ENCODE peak calls at places on chromosome 22, in nine cellular contexts. U, E, D, M, C, W, Z, X and Y are unnamed samples.

GRCh38 chr22:20526628-20527355 is 19.4 kb downstream of the MED15 start:
- DNase-seq in U (no peak), E (no peak), D (no peak), M (no peak), C (no peak), W (peak), Z (peak), X (no peak), Y (no peak)

GRCh38 chr22:42769574-42770447 is 49.1 kb upstream of the A4GALT start:
- DNase-seq in U (no peak), E (no peak), D (no peak), M (no peak), C (no peak), W (no peak), Z (peak), X (peak), Y (no peak)

GRCh38 chr22:21865041-21865440 is 2.4 kb downstream of the MAPK1 start:
- DNase-seq in U (no peak), E (no peak), D (peak), M (no peak), C (no peak), W (no peak), Z (peak), X (no peak), Y (no peak)

GRCh38 chr22:49396817-49397216 is 430.9 kb downstream of the BRD1 start:
- DNase-seq in U (no peak), E (no peak), D (no peak), M (no peak), C (no peak), W (no peak), Z (no peak), X (no peak), Y (no peak)

GRCh38 chr22:19805821-19806212 is 45.2 kb downstream of the TBX1 start:
- DNase-seq in U (no peak), E (peak), D (no peak), M (no peak), C (no peak), W (no peak), Z (no peak), X (peak), Y (no peak)

GRCh38 chr22:16917144-16918003 is 90.6 kb downstream of the GAB4 start:
- DNase-seq in U (peak), E (peak), D (peak), M (peak), C (peak), W (peak), Z (no peak), X (peak), Y (peak)

GRCh38 chr22:28716686-28717085 is 24.9 kb downstream of the CHEK2 start:
- DNase-seq in U (no peak), E (no peak), D (no peak), M (no peak), C (no peak), W (no peak), Z (peak), X (no peak), Y (no peak)

GRCh38 chr22:43897751-43898261 is 6.0 kb upstream of the PNPLA5 start:
- DNase-seq in U (no peak), E (no peak), D (peak), M (no peak), C (no peak), W (no peak), Z (peak), X (peak), Y (no peak)

GRCh38 chr22:30425616-30426394 is at the start of gene MTFP1:
- DNase-seq in U (peak), E (peak), D (peak), M (peak), C (peak), W (peak), Z (peak), X (peak), Y (peak)